ENCODE peak calls at places on chromosomes 5 and 9, in eight cellular contexts. One of them, this sample, is unnamed.

GRCh38 chr9:105656131-105656921 is 5.9 kb upstream of the TAL2 start:
- DNase-seq in psoas muscle: peak
- DNase-seq in iris pigment epithelial cell: peak
- DNase-seq in cardiac fibroblast: no peak
- DNase-seq in NAMALWA: no peak
- DNase-seq in ELR: peak
- DNase-seq in SW 1271: no peak
- DNase-seq in Calu3: peak
- DNase-seq in this sample: no peak

GRCh38 chr5:1363581-1363980 is 18.7 kb upstream of the CLPTM1L start:
- DNase-seq in psoas muscle: no peak
- DNase-seq in iris pigment epithelial cell: no peak
- DNase-seq in cardiac fibroblast: no peak
- DNase-seq in NAMALWA: no peak
- DNase-seq in ELR: no peak
- DNase-seq in SW 1271: no peak
- DNase-seq in Calu3: no peak
- DNase-seq in this sample: no peak

GRCh38 chr5:62649476-62650113 is 71.0 kb downstream of the LRRC70 start:
- DNase-seq in psoas muscle: no peak
- DNase-seq in iris pigment epithelial cell: no peak
- DNase-seq in cardiac fibroblast: no peak
- DNase-seq in NAMALWA: peak
- DNase-seq in ELR: no peak
- DNase-seq in SW 1271: no peak
- DNase-seq in Calu3: no peak
- DNase-seq in this sample: no peak

GRCh38 chr9:86741311-86742215 is 205.7 kb downstream of the GAS1 start:
- DNase-seq in psoas muscle: no peak
- DNase-seq in iris pigment epithelial cell: peak
- DNase-seq in cardiac fibroblast: peak
- DNase-seq in NAMALWA: no peak
- DNase-seq in ELR: peak
- DNase-seq in SW 1271: peak
- DNase-seq in Calu3: peak
- DNase-seq in this sample: no peak

GRCh38 chr5:38458174-38458573 is 98.3 kb downstream of the LIFR start:
- DNase-seq in psoas muscle: no peak
- DNase-seq in iris pigment epithelial cell: no peak
- DNase-seq in cardiac fibroblast: no peak
- DNase-seq in NAMALWA: no peak
- DNase-seq in ELR: no peak
- DNase-seq in SW 1271: no peak
- DNase-seq in Calu3: no peak
- DNase-seq in this sample: no peak

GRCh38 chr9:100082786-100083185 is 16.0 kb downstream of the ERP44 start:
- DNase-seq in psoas muscle: no peak
- DNase-seq in iris pigment epithelial cell: peak
- DNase-seq in cardiac fibroblast: peak
- DNase-seq in NAMALWA: no peak
- DNase-seq in ELR: peak
- DNase-seq in SW 1271: no peak
- DNase-seq in Calu3: no peak
- DNase-seq in this sample: no peak

GRCh38 chr5:181241393-181241975 is 2.2 kb downstream of the RACK1 start:
- DNase-seq in psoas muscle: no peak
- DNase-seq in iris pigment epithelial cell: peak
- DNase-seq in cardiac fibroblast: peak
- DNase-seq in NAMALWA: peak
- DNase-seq in ELR: peak
- DNase-seq in SW 1271: no peak
- DNase-seq in Calu3: no peak
- DNase-seq in this sample: peak

GRCh38 chr5:141515946-141516647 is 27.2 kb downstream of the PCDHGC5 start:
- DNase-seq in psoas muscle: no peak
- DNase-seq in iris pigment epithelial cell: no peak
- DNase-seq in cardiac fibroblast: no peak
- DNase-seq in NAMALWA: no peak
- DNase-seq in ELR: no peak
- DNase-seq in SW 1271: no peak
- DNase-seq in Calu3: no peak
- DNase-seq in this sample: no peak

GRCh38 chr9:97594414-97594921 is 38.7 kb downstream of the TSTD2 start:
- DNase-seq in psoas muscle: peak
- DNase-seq in iris pigment epithelial cell: no peak
- DNase-seq in cardiac fibroblast: no peak
- DNase-seq in NAMALWA: no peak
- DNase-seq in ELR: no peak
- DNase-seq in SW 1271: no peak
- DNase-seq in Calu3: no peak
- DNase-seq in this sample: no peak

This sample was measured in fibroblast of the conjunctiva.